ENCODE peak calls at places on chromosomes 16 and 17, in five cellular contexts. W, O, H, F and Y are unnamed samples.

GRCh38 chr16:29680180-29680598 is 1.2 kb downstream of the QPRT start:
- DNase-seq in O (no peak), H (no peak), F (no peak), W (no peak), Y (no peak)

GRCh38 chr16:17633146-17633966 is 162.6 kb upstream of the XYLT1 start:
- DNase-seq in O (no peak), F (no peak), W (peak), H (no peak), Y (no peak)

GRCh38 chr16:5633845-5634440 is 536.3 kb upstream of the EEF2KMT start:
- DNase-seq in F (no peak), O (peak), W (no peak), H (no peak), Y (no peak)

GRCh38 chr16:72221216-72221995 is 49.5 kb upstream of the PMFBP1 start:
- DNase-seq in W (no peak), F (no peak), H (no peak), O (no peak), Y (no peak)

GRCh38 chr17:32810690-32811089 is 66.2 kb downstream of the MYO1D start:
- DNase-seq in H (no peak), O (no peak), W (no peak), F (no peak), Y (no peak)

GRCh38 chr16:86087011-86087453 is 188.1 kb downstream of the IRF8 start:
- DNase-seq in W (no peak), O (no peak), F (no peak), H (no peak), Y (no peak)

GRCh38 chr17:29712677-29713076 is 90.0 kb upstream of the CORO6 start:
- DNase-seq in O (no peak), F (no peak), W (no peak), H (no peak), Y (no peak)

GRCh38 chr17:75566456-75567233 is 21.0 kb upstream of the MYO15B start:
- DNase-seq in F (no peak), W (no peak), H (peak), O (no peak), Y (no peak)

GRCh38 chr17:69872675-69873262 is 202.3 kb upstream of the KCNJ16 start:
- DNase-seq in F (no peak), O (no peak), W (no peak), H (no peak), Y (no peak)

GRCh38 chr17:74059471-74059870 is 144.0 kb upstream of the RPL38 start:
- DNase-seq in H (no peak), O (no peak), F (no peak), W (no peak), Y (peak)

GRCh38 chr16:27723711-27724490 is 174.0 kb downstream of the KATNIP start:
- DNase-seq in H (no peak), O (no peak), W (no peak), F (no peak), Y (no peak)

GRCh38 chr17:32596666-32597065 is 109.9 kb downstream of the CDK5R1 start:
- DNase-seq in W (no peak), F (peak), O (peak), H (no peak), Y (no peak)

DNA sequence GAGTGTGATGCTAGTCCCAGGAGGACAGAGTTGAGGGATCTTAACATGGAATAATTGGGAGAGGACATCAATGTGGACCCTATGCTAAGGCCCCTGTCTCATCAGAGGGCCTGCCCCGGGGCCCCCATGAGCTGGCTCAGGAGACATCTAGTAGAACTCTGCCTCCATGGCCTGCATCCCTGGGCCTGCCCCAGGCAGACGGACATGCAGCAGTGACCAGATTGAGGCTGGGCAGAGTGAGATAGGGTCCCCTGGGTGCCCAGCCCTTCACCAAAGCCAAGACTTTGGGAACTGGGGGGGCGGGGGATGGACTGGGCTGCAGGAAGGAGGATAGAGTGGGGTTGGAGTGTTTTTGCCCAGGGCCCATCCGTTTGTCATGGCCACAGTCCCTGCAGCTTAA is 115.2 kb downstream of the CCDC182 start:
- DNase-seq in O (no peak), F (no peak), H (no peak), W (no peak), Y (no peak)
- TF ChIP-seq POLR2A in O (no peak), F (no peak), H (no peak), W (no peak), Y (no peak)

DNA sequence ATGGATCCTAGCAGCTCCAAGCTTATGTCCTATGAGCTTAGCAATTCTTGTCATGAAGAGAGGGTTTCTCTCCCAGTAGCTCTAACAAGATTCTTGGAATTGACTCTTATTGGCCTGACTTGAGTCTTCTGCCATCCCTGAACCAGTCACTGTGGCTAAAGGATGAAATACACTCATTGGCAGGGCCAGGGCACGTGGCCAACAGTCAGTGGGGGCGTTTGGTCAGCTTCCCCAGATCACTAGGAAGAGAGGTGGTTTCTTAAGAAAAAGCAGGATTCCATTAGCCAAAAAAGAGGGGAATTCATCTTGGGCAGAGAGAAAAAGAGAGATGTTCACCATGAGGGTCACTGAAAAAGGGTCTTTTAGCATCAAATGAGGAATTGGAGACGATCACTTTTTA is 363.2 kb downstream of the SNX29 start:
- DNase-seq in O (peak), H (no peak), W (no peak), F (no peak), Y (no peak)
- TF ChIP-seq POLR2A in O (no peak), H (no peak), W (no peak), F (no peak), Y (no peak)

GRCh38 chr17:66978514-66979061 is 14.1 kb downstream of the CACNG4 start:
- DNase-seq in O (no peak), H (no peak), W (no peak), F (no peak), Y (no peak)

GRCh38 chr17:66975614-66976378 is 11.3 kb downstream of the CACNG4 start:
- DNase-seq in W (peak), O (no peak), H (no peak), F (no peak), Y (peak)

GRCh38 chr17:66976781-66977201 is 12.3 kb downstream of the CACNG4 start:
- DNase-seq in H (no peak), F (no peak), O (no peak), W (no peak), Y (no peak)

GRCh38 chr17:66975188-66975587 is 10.7 kb downstream of the CACNG4 start:
- DNase-seq in H (no peak), F (no peak), O (no peak), W (no peak), Y (no peak)

GRCh38 chr17:66976379-66976663 is 11.8 kb downstream of the CACNG4 start:
- DNase-seq in H (no peak), W (no peak), F (no peak), O (no peak), Y (no peak)
- TF ChIP-seq POLR2A in H (no peak), W (no peak), F (no peak), O (no peak), Y (no peak)

GRCh38 chr17:37711113-37711512 is 33.7 kb downstream of the HNF1B start:
- DNase-seq in W (no peak), F (no peak), O (no peak), H (no peak), Y (no peak)

GRCh38 chr17:37708008-37708615 is 36.7 kb downstream of the HNF1B start:
- DNase-seq in F (no peak), H (no peak), O (no peak), W (no peak), Y (peak)

GRCh38 chr17:37706446-37706845 is 38.4 kb downstream of the HNF1B start:
- DNase-seq in F (no peak), W (no peak), O (no peak), H (no peak), Y (no peak)

GRCh38 chr17:37710344-37710886 is 34.4 kb downstream of the HNF1B start:
- DNase-seq in H (no peak), F (no peak), O (peak), W (peak), Y (peak)

GRCh38 chr17:37708616-37709212 is 36.1 kb downstream of the HNF1B start:
- DNase-seq in F (no peak), O (peak), H (no peak), W (no peak), Y (peak)
- TF ChIP-seq POLR2A in F (no peak), O (no peak), H (peak), W (no peak), Y (no peak)

GRCh38 chr16:19560078-19560477 is 4.6 kb downstream of the VPS35L start:
- DNase-seq in H (no peak), O (no peak), W (no peak), F (no peak), Y (no peak)

GRCh38 chr16:19563377-19563776 is 7.9 kb downstream of the VPS35L start:
- DNase-seq in W (no peak), O (no peak), F (no peak), H (no peak), Y (no peak)

GRCh38 chr16:19555186-19555937 is at the start of gene VPS35L:
- DNase-seq in W (peak), F (peak), O (peak), H (peak), Y (peak)

GRCh38 chr16:19555938-19556778 is 655 bp downstream of the VPS35L start:
- DNase-seq in H (no peak), W (no peak), O (peak), F (peak), Y (no peak)

DNA sequence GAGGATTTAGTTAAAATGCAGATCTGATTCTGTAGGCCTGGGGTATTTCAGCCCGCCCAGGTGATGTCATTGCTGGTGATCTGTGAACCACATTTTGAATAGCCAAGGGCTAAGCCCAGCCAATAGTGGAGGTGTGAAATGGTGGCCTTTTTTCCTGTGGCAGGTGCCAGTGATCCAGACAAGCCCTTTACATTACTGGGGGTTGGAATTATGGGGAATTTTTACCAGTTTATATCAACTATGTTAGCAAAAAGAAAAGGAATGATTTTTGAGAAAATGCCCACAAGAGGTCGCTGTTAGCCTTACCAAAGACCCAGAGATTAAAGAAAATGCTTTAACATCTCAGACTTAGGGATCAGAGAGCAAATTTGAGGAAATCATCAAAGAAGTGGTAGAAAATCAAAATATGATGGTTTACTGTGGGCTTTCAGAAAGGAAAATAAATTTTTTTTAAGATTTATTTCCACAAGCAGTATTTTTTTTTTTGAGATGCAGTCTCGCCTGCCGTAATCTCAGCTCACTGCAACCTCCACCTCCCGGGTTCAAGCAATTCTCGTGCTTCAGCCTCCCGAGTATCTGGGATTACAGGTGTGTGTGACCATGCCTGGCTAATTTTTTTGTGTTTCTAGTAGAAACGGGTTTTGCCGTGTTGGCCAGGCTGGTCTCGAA is 3.9 kb downstream of the VPS35L start:
- DNase-seq in O (peak), W (peak), H (no peak), F (no peak), Y (no peak)
- TF ChIP-seq POLR2A in O (no peak), W (no peak), H (no peak), F (no peak), Y (no peak)

DNA sequence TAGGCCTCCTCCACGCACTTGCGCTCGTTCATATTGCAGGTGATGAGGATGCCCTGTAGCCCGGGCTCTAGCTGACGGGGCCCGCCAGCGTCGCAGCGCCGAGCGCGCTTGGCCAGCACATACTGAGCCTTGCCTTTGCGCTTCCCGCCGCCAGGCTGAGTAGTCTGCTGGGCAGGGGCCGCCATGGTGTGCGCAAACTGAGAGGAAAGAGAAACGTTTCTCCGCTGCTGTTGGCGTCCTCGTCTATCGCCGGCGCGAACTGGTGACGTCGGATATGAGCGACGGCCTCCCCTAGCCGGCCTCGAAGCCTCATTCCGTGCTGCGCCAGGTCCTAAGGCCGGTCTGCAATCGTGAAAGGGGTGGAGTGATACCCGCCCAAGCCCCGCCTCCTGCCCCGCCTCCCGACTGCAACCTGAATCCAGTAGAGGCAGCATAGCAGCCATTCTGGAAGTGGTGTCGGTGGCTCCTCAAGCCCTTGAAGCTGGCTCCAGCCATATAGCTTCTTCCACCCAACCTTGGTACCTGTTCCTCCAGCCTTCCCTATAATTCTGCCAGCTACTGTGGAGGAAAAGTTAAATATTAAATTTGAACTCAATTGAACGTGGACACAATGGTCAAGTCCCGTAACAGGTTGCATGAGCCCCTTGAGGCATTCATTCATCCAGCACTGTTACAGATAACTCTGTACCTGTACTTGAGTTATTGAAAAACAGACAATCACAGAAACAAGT is at the start of gene THUMPD1:
- DNase-seq in W (peak), H (peak), O (peak), F (peak), Y (peak)
- TF ChIP-seq POLR2A in W (peak), H (peak), O (peak), F (no peak), Y (no peak)

GRCh38 chr17:4947411-4948165 is 742 bp downstream of the PFN1 start:
- DNase-seq in O (peak), W (peak), F (peak), H (peak), Y (peak)
- TF ChIP-seq POLR2A in O (no peak), W (no peak), F (peak), H (no peak), Y (no peak)

GRCh38 chr17:57986841-57987581 is 1.0 kb downstream of the VEZF1 start:
- DNase-seq in W (peak), O (peak), H (peak), F (no peak), Y (peak)
- TF ChIP-seq POLR2A in W (no peak), O (peak), H (no peak), F (no peak), Y (no peak)